ENCODE peak calls at places on chromosomes 13 and 19, in five cellular contexts. One of them, this sample, is unnamed. For H3K4me1, the result is how much of the 10 kb centered on the place peaks cover.

GRCh38 chr13:27341616-27342015 is 71.0 kb downstream of the RASL11A start:
- DNase-seq in neural progenitor cell: no peak
- DNase-seq in MM.1S: no peak
- DNase-seq in PC-3: no peak
- DNase-seq in HCT116: no peak
- DNase-seq in this sample: peak

GRCh38 chr19:30780456-30780855 is 408.3 kb downstream of the ZNF536 start:
- DNase-seq in neural progenitor cell: no peak
- DNase-seq in MM.1S: no peak
- DNase-seq in PC-3: no peak
- DNase-seq in HCT116: no peak
- DNase-seq in this sample: no peak

GRCh38 chr13:36919206-36919832 is 719 bp downstream of the SMAD9 start:
- DNase-seq in neural progenitor cell: peak
- DNase-seq in MM.1S: no peak
- DNase-seq in PC-3: peak
- DNase-seq in HCT116: no peak
- DNase-seq in this sample: peak

GRCh38 chr13:77733674-77734073 is 36.2 kb downstream of the SLAIN1 start:
- DNase-seq in neural progenitor cell: no peak
- DNase-seq in MM.1S: no peak
- DNase-seq in PC-3: no peak
- DNase-seq in HCT116: no peak
- DNase-seq in this sample: no peak

GRCh38 chr13:93249259-93249917 is 22.8 kb downstream of the GPC6 start:
- DNase-seq in neural progenitor cell: no peak
- DNase-seq in MM.1S: no peak
- DNase-seq in PC-3: peak
- DNase-seq in HCT116: no peak
- DNase-seq in this sample: no peak

GRCh38 chr19:42441047-42441440 is 1.7 kb downstream of the CXCL17 start:
- DNase-seq in neural progenitor cell: no peak
- DNase-seq in MM.1S: no peak
- DNase-seq in PC-3: peak
- DNase-seq in HCT116: no peak
- DNase-seq in this sample: no peak

GRCh38 chr13:74191036-74191809 is 57.0 kb upstream of the KLF12 start:
- DNase-seq in neural progenitor cell: peak
- DNase-seq in MM.1S: no peak
- DNase-seq in PC-3: no peak
- DNase-seq in HCT116: no peak
- DNase-seq in this sample: no peak

GRCh38 chr19:41753159-41753558 is 2.2 kb upstream of the CEACAM6 start:
- DNase-seq in neural progenitor cell: peak
- DNase-seq in MM.1S: peak
- DNase-seq in PC-3: peak
- DNase-seq in HCT116: peak
- DNase-seq in this sample: peak

GRCh38 chr19:3538965-3539742 is at the start of gene TEKTIP1:
- DNase-seq in neural progenitor cell: peak
- DNase-seq in MM.1S: no peak
- DNase-seq in PC-3: no peak
- DNase-seq in HCT116: no peak
- DNase-seq in this sample: peak

GRCh38 chr13:58324130-58324529 is 692.6 kb downstream of the PCDH17 start:
- DNase-seq in neural progenitor cell: no peak
- DNase-seq in MM.1S: no peak
- DNase-seq in PC-3: no peak
- DNase-seq in HCT116: no peak
- DNase-seq in this sample: no peak

GRCh38 chr19:17488593-17489391 is 18.5 kb downstream of the SLC27A1 start:
- DNase-seq in neural progenitor cell: peak
- DNase-seq in MM.1S: peak
- DNase-seq in PC-3: peak
- DNase-seq in HCT116: peak
- DNase-seq in this sample: peak
- TF ChIP-seq EZH2phosphoT487 in neural progenitor cell: no peak
- TF ChIP-seq EZH2phosphoT487 in MM.1S: no peak
- TF ChIP-seq EZH2phosphoT487 in PC-3: no peak
- TF ChIP-seq EZH2phosphoT487 in HCT116: no peak
- TF ChIP-seq EZH2phosphoT487 in this sample: no peak

GRCh38 chr13:31749929-31750328 is 10.6 kb downstream of the RXFP2 start:
- DNase-seq in neural progenitor cell: no peak
- DNase-seq in MM.1S: no peak
- DNase-seq in PC-3: peak
- DNase-seq in HCT116: no peak
- DNase-seq in this sample: no peak

GRCh38 chr13:31742102-31742695 is 2.9 kb downstream of the RXFP2 start:
- DNase-seq in neural progenitor cell: peak
- DNase-seq in MM.1S: peak
- DNase-seq in PC-3: peak
- DNase-seq in HCT116: peak
- DNase-seq in this sample: peak

GRCh38 chr13:31747966-31748365 is 8.6 kb downstream of the RXFP2 start:
- DNase-seq in neural progenitor cell: no peak
- DNase-seq in MM.1S: no peak
- DNase-seq in PC-3: no peak
- DNase-seq in HCT116: no peak
- DNase-seq in this sample: no peak

DNA sequence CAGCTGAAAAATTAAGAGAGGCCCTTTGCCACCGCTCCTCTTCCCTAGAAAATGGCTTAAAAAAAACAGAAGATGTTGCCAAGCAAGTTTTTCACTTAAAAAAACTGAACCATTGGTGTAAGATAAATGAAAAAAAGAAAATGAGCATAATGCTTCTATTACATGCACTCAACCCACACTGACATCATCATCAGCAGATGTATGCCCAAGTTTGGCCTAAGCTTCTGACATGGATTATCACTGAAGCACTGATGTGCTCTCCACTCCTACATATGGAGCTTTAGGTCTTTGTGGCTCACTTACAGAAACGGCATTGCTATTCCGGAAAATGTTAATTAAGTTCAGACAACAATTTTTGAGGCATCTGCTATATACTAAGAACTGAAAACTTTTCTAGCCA is 7.9 kb downstream of the RXFP2 start:
- DNase-seq in neural progenitor cell: no peak
- DNase-seq in MM.1S: no peak
- DNase-seq in PC-3: no peak
- DNase-seq in HCT116: no peak
- DNase-seq in this sample: no peak
- H3K4me1 ChIP-seq in neural progenitor cell: under half
- H3K4me1 ChIP-seq in MM.1S: under half
- H3K4me1 ChIP-seq in PC-3: under half
- H3K4me1 ChIP-seq in HCT116: under half
- H3K4me1 ChIP-seq in this sample: under half

GRCh38 chr13:98299954-98300350 is 122.9 kb upstream of the RNF113B start:
- DNase-seq in neural progenitor cell: no peak
- DNase-seq in MM.1S: no peak
- DNase-seq in PC-3: no peak
- DNase-seq in HCT116: no peak
- DNase-seq in this sample: no peak
- TF ChIP-seq EZH2phosphoT487 in neural progenitor cell: no peak
- TF ChIP-seq EZH2phosphoT487 in MM.1S: no peak
- TF ChIP-seq EZH2phosphoT487 in PC-3: no peak
- TF ChIP-seq EZH2phosphoT487 in HCT116: no peak
- TF ChIP-seq EZH2phosphoT487 in this sample: no peak

DNA sequence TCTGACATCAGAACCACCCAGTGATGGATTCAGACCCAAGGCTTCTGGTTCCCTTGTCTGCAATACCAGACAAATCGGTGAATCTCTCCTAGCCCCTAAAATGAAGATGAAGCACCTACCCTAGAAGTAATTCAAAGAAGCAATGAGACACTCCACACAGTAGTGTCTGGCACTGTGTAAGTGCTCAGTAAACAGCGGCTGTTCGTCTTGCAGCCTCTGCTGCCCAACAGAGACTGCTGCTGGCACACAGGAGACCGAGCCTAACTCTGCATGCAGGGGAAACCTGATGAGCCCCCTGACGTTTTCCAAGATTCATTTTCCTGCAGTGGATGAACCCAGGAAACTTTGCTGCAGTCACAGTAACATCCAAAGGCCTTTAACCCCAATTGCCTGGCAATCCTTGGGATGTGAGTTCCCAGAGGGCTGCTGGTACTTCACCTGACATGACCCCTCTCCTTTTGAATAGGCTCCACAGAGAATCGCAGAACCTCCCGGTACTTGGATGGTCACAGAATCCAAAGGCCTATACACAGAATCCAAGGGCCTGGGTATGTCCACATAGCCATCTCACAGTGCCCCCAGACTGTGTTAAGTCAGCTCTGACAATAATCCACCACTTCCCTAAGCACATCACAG is 6.7 kb downstream of the MED26 start:
- DNase-seq in neural progenitor cell: no peak
- DNase-seq in MM.1S: no peak
- DNase-seq in PC-3: no peak
- DNase-seq in HCT116: no peak
- DNase-seq in this sample: no peak
- H3K4me1 ChIP-seq in neural progenitor cell: under half
- H3K4me1 ChIP-seq in MM.1S: under half
- H3K4me1 ChIP-seq in PC-3: under half
- H3K4me1 ChIP-seq in HCT116: under half
- H3K4me1 ChIP-seq in this sample: under half

GRCh38 chr13:104326523-104326922 is 1260.3 kb upstream of the SLC10A2 start:
- DNase-seq in neural progenitor cell: no peak
- DNase-seq in MM.1S: no peak
- DNase-seq in PC-3: no peak
- DNase-seq in HCT116: no peak
- DNase-seq in this sample: no peak

GRCh38 chr13:104321756-104322155 is 1255.5 kb upstream of the SLC10A2 start:
- DNase-seq in neural progenitor cell: no peak
- DNase-seq in MM.1S: no peak
- DNase-seq in PC-3: no peak
- DNase-seq in HCT116: no peak
- DNase-seq in this sample: no peak

GRCh38 chr13:104327217-104327616 is 1261.0 kb upstream of the SLC10A2 start:
- DNase-seq in neural progenitor cell: no peak
- DNase-seq in MM.1S: no peak
- DNase-seq in PC-3: no peak
- DNase-seq in HCT116: no peak
- DNase-seq in this sample: no peak
- TF ChIP-seq EZH2phosphoT487 in neural progenitor cell: no peak
- TF ChIP-seq EZH2phosphoT487 in MM.1S: no peak
- TF ChIP-seq EZH2phosphoT487 in PC-3: no peak
- TF ChIP-seq EZH2phosphoT487 in HCT116: no peak
- TF ChIP-seq EZH2phosphoT487 in this sample: no peak